ENCODE peak calls at places on chromosomes 7 and 10, in eight cellular contexts. X, F, H, M, D, V, K and E are unnamed samples.

GRCh38 chr10:31745612-31746376 is 182.8 kb downstream of the ARHGAP12 start:
- DNase-seq in X (no peak), F (peak), H (no peak), M (no peak), D (no peak), V (peak), K (peak), E (peak)

GRCh38 chr7:20214787-20215669 is 2.2 kb downstream of the MACC1 start:
- DNase-seq in X (no peak), F (no peak), H (no peak), M (no peak), D (no peak), V (no peak), K (no peak), E (peak)

GRCh38 chr10:614341-614664 is 75.2 kb downstream of the DIP2C start:
- DNase-seq in X (no peak), F (no peak), H (no peak), M (no peak), D (peak), V (no peak), K (no peak), E (no peak)

GRCh38 chr10:102121739-102122372 is 1.7 kb upstream of the LDB1 start:
- DNase-seq in X (peak), F (no peak), H (no peak), M (no peak), D (no peak), V (peak), K (no peak), E (no peak)

GRCh38 chr10:22344781-22345300 is 455 bp upstream of the SPAG6 start:
- DNase-seq in X (no peak), F (no peak), H (no peak), M (no peak), D (no peak), V (no peak), K (no peak), E (no peak)

GRCh38 chr7:115183431-115184057 is 261.6 kb downstream of the MDFIC start:
- DNase-seq in X (no peak), F (no peak), H (no peak), M (no peak), D (no peak), V (peak), K (no peak), E (no peak)

GRCh38 chr10:11148131-11148530 is 130.5 kb downstream of the CELF2 start:
- DNase-seq in X (no peak), F (no peak), H (no peak), M (no peak), D (no peak), V (no peak), K (no peak), E (no peak)

GRCh38 chr7:103394566-103394965 is 47.1 kb downstream of the PSMC2 start:
- DNase-seq in X (no peak), F (no peak), H (no peak), M (no peak), D (no peak), V (no peak), K (no peak), E (no peak)

GRCh38 chr7:99016196-99016595 is 127.7 kb downstream of the SMURF1 start:
- DNase-seq in X (no peak), F (no peak), H (no peak), M (no peak), D (no peak), V (no peak), K (no peak), E (peak)

GRCh38 chr7:148572067-148572522 is 18.5 kb upstream of the C7orf33 start:
- DNase-seq in X (no peak), F (no peak), H (no peak), M (no peak), D (no peak), V (no peak), K (no peak), E (no peak)

GRCh38 chr10:3757638-3758490 is 27.1 kb downstream of the KLF6 start:
- DNase-seq in X (no peak), F (no peak), H (peak), M (no peak), D (no peak), V (no peak), K (peak), E (peak)

GRCh38 chr7:25262586-25262985 is 34.3 kb upstream of the NPVF start:
- DNase-seq in X (no peak), F (no peak), H (no peak), M (no peak), D (no peak), V (peak), K (no peak), E (no peak)

GRCh38 chr10:123645615-123646014 is 20.5 kb upstream of the GPR26 start:
- DNase-seq in X (no peak), F (no peak), H (no peak), M (no peak), D (no peak), V (no peak), K (no peak), E (no peak)

GRCh38 chr7:16171928-16172327 is 249.4 kb downstream of the CRPPA start:
- DNase-seq in X (no peak), F (no peak), H (no peak), M (no peak), D (no peak), V (peak), K (no peak), E (no peak)

GRCh38 chr7:155796381-155797261 is 15.6 kb downstream of the SHH start:
- DNase-seq in X (no peak), F (no peak), H (peak), M (peak), D (peak), V (peak), K (no peak), E (peak)

GRCh38 chr7:126803060-126803665 is 449.6 kb downstream of the GRM8 start:
- DNase-seq in X (no peak), F (peak), H (peak), M (no peak), D (no peak), V (peak), K (peak), E (peak)

GRCh38 chr10:104128214-104128613 is 6.2 kb downstream of the SFR1 start:
- DNase-seq in X (no peak), F (no peak), H (no peak), M (no peak), D (no peak), V (peak), K (no peak), E (no peak)

GRCh38 chr7:55127622-55128081 is 108.8 kb downstream of the EGFR start:
- DNase-seq in X (no peak), F (no peak), H (no peak), M (no peak), D (no peak), V (peak), K (no peak), E (no peak)

GRCh38 chr7:55127135-55127551 is 108.3 kb downstream of the EGFR start:
- DNase-seq in X (no peak), F (no peak), H (no peak), M (no peak), D (no peak), V (peak), K (no peak), E (no peak)

GRCh38 chr7:55122263-55122662 is 103.4 kb downstream of the EGFR start:
- DNase-seq in X (no peak), F (no peak), H (no peak), M (no peak), D (no peak), V (no peak), K (no peak), E (no peak)

GRCh38 chr7:55128693-55129394 is 110.0 kb downstream of the EGFR start:
- DNase-seq in X (peak), F (no peak), H (no peak), M (peak), D (no peak), V (peak), K (no peak), E (no peak)

GRCh38 chr7:55124989-55125875 is 106.4 kb downstream of the EGFR start:
- DNase-seq in X (no peak), F (peak), H (no peak), M (no peak), D (no peak), V (no peak), K (no peak), E (no peak)
- TF ChIP-seq CTCF in X (no peak), F (peak), H (no peak), M (no peak), D (no peak), V (no peak), K (no peak), E (no peak)

GRCh38 chr7:64871761-64872160 is 31.3 kb upstream of the ZNF273 start:
- DNase-seq in X (no peak), F (no peak), H (no peak), M (no peak), D (no peak), V (no peak), K (no peak), E (no peak)
- H3K4me3 ChIP-seq in X (no peak), F (no peak), H (no peak), M (no peak), D (no peak), V (no peak), K (no peak), E (no peak)

GRCh38 chr7:11009631-11010030 is 36.0 kb downstream of the PHF14 start:
- DNase-seq in X (no peak), F (no peak), H (no peak), M (no peak), D (no peak), V (peak), K (no peak), E (no peak)

GRCh38 chr7:11006271-11006670 is 32.6 kb downstream of the PHF14 start:
- DNase-seq in X (no peak), F (no peak), H (no peak), M (no peak), D (no peak), V (no peak), K (no peak), E (no peak)

GRCh38 chr7:11005202-11005601 is 31.5 kb downstream of the PHF14 start:
- DNase-seq in X (no peak), F (no peak), H (no peak), M (no peak), D (no peak), V (no peak), K (no peak), E (no peak)
- TF ChIP-seq CTCF in X (no peak), F (no peak), H (no peak), M (no peak), D (no peak), V (no peak), K (no peak), E (no peak)

GRCh38 chr7:102284891-102285540 is 1.7 kb upstream of the SH2B2 start:
- DNase-seq in X (peak), F (no peak), H (no peak), M (peak), D (peak), V (no peak), K (no peak), E (no peak)
- H3K4me3 ChIP-seq in X (no peak), F (no peak), H (no peak), M (peak), D (peak), V (no peak), K (no peak), E (peak)

GRCh38 chr7:157573244-157573643 is 236.4 kb downstream of the DNAJB6 start:
- DNase-seq in X (peak), F (no peak), H (no peak), M (no peak), D (no peak), V (no peak), K (no peak), E (no peak)
- TF ChIP-seq CTCF in X (no peak), F (no peak), H (no peak), M (no peak), D (no peak), V (no peak), K (no peak), E (no peak)